ENCODE peak calls at places on chromosome 10, in seven cellular contexts. One of them, this sample, is unnamed.

GRCh38 chr10:91051834-91052233 is 130.9 kb upstream of the ANKRD1 start:
- DNase-seq in Panc1: no peak
- DNase-seq in HCT116: no peak
- DNase-seq in K562: no peak
- DNase-seq in H1: no peak
- DNase-seq in GM12878: no peak
- DNase-seq in HepG2: no peak
- DNase-seq in this sample: no peak

GRCh38 chr10:13450078-13450477 is 78.7 kb downstream of the BEND7 start:
- DNase-seq in Panc1: no peak
- DNase-seq in HCT116: no peak
- DNase-seq in K562: no peak
- DNase-seq in H1: no peak
- DNase-seq in GM12878: no peak
- DNase-seq in HepG2: no peak
- DNase-seq in this sample: no peak

GRCh38 chr10:15196335-15196834 is 27.9 kb upstream of the NMT2 start:
- DNase-seq in Panc1: no peak
- DNase-seq in HCT116: no peak
- DNase-seq in K562: no peak
- DNase-seq in H1: no peak
- DNase-seq in GM12878: no peak
- DNase-seq in HepG2: no peak
- DNase-seq in this sample: no peak

GRCh38 chr10:31927597-31928530 is 767 bp downstream of the ARHGAP12 start:
- DNase-seq in Panc1: no peak
- DNase-seq in HCT116: no peak
- DNase-seq in K562: peak; percentile 52
- DNase-seq in H1: no peak
- DNase-seq in GM12878: no peak
- DNase-seq in HepG2: peak; percentile 74
- DNase-seq in this sample: peak; percentile 84

GRCh38 chr10:116880716-116881440 is 31.6 kb downstream of the ENO4 start:
- DNase-seq in Panc1: no peak
- DNase-seq in HCT116: no peak
- DNase-seq in K562: no peak
- DNase-seq in H1: no peak
- DNase-seq in GM12878: no peak
- DNase-seq in HepG2: no peak
- DNase-seq in this sample: peak; percentile 37

GRCh38 chr10:10796061-10796773 is 221.5 kb upstream of the CELF2 start:
- DNase-seq in Panc1: no peak
- DNase-seq in HCT116: no peak
- DNase-seq in K562: no peak
- DNase-seq in H1: no peak
- DNase-seq in GM12878: no peak
- DNase-seq in HepG2: no peak
- DNase-seq in this sample: no peak

GRCh38 chr10:89805599-89806013 is 104.2 kb downstream of the KIF20B start:
- DNase-seq in Panc1: no peak
- DNase-seq in HCT116: no peak
- DNase-seq in K562: no peak
- DNase-seq in H1: no peak
- DNase-seq in GM12878: peak; percentile 27
- DNase-seq in HepG2: no peak
- DNase-seq in this sample: no peak

GRCh38 chr10:91887075-91887899 is 22.0 kb downstream of the FGFBP3 start:
- DNase-seq in Panc1: no peak
- DNase-seq in HCT116: no peak
- DNase-seq in K562: no peak
- DNase-seq in H1: peak; percentile 89
- DNase-seq in GM12878: no peak
- DNase-seq in HepG2: peak; percentile 58
- DNase-seq in this sample: peak; percentile 84

GRCh38 chr10:78664929-78665525 is 403.7 kb upstream of the ZMIZ1 start:
- DNase-seq in Panc1: peak; percentile 30
- DNase-seq in HCT116: peak; percentile 48
- DNase-seq in K562: peak; percentile 49
- DNase-seq in H1: no peak
- DNase-seq in GM12878: no peak
- DNase-seq in HepG2: no peak
- DNase-seq in this sample: no peak

GRCh38 chr10:18599392-18599791 is 52.0 kb downstream of the NSUN6 start:
- DNase-seq in Panc1: no peak
- DNase-seq in HCT116: no peak
- DNase-seq in K562: no peak
- DNase-seq in H1: no peak
- DNase-seq in GM12878: no peak
- DNase-seq in HepG2: no peak
- DNase-seq in this sample: no peak

GRCh38 chr10:4450981-4451501 is 375.0 kb upstream of the AKR1E2 start:
- DNase-seq in Panc1: no peak
- DNase-seq in HCT116: no peak
- DNase-seq in K562: no peak
- DNase-seq in H1: no peak
- DNase-seq in GM12878: no peak
- DNase-seq in HepG2: no peak
- DNase-seq in this sample: no peak

GRCh38 chr10:121838931-121839330 is 88.9 kb downstream of the ATE1 start:
- DNase-seq in Panc1: no peak
- DNase-seq in HCT116: no peak
- DNase-seq in K562: no peak
- DNase-seq in H1: no peak
- DNase-seq in GM12878: no peak
- DNase-seq in HepG2: no peak
- DNase-seq in this sample: no peak

GRCh38 chr10:132451506-132452215 is 54.7 kb downstream of the PWWP2B start:
- DNase-seq in Panc1: no peak
- DNase-seq in HCT116: no peak
- DNase-seq in K562: no peak
- DNase-seq in H1: no peak
- DNase-seq in GM12878: no peak
- DNase-seq in HepG2: no peak
- DNase-seq in this sample: no peak

GRCh38 chr10:84261236-84261635 is 16.4 kb downstream of the RGR start:
- DNase-seq in Panc1: no peak
- DNase-seq in HCT116: no peak
- DNase-seq in K562: no peak
- DNase-seq in H1: no peak
- DNase-seq in GM12878: no peak
- DNase-seq in HepG2: no peak
- DNase-seq in this sample: no peak

GRCh38 chr10:132447446-132448247 is 50.6 kb downstream of the PWWP2B start:
- DNase-seq in Panc1: no peak
- DNase-seq in HCT116: no peak
- DNase-seq in K562: no peak
- DNase-seq in H1: no peak
- DNase-seq in GM12878: no peak
- DNase-seq in HepG2: peak; percentile 39
- DNase-seq in this sample: no peak

GRCh38 chr10:34031410-34031809 is 696.9 kb upstream of the NRP1 start:
- DNase-seq in Panc1: no peak
- DNase-seq in HCT116: no peak
- DNase-seq in K562: no peak
- DNase-seq in H1: no peak
- DNase-seq in GM12878: no peak
- DNase-seq in HepG2: no peak
- DNase-seq in this sample: no peak

GRCh38 chr10:102524746-102525145 is 21.0 kb downstream of the SUFU start:
- DNase-seq in Panc1: no peak
- DNase-seq in HCT116: no peak
- DNase-seq in K562: no peak
- DNase-seq in H1: no peak
- DNase-seq in GM12878: no peak
- DNase-seq in HepG2: no peak
- DNase-seq in this sample: no peak

GRCh38 chr10:21396889-21397288 is 128.6 kb downstream of the SKIDA1 start:
- DNase-seq in Panc1: no peak
- DNase-seq in HCT116: no peak
- DNase-seq in K562: no peak
- DNase-seq in H1: no peak
- DNase-seq in GM12878: no peak
- DNase-seq in HepG2: no peak
- DNase-seq in this sample: no peak

GRCh38 chr10:126050301-126050700 is 153.9 kb downstream of the FANK1 start:
- DNase-seq in Panc1: no peak
- DNase-seq in HCT116: no peak
- DNase-seq in K562: no peak
- DNase-seq in H1: no peak
- DNase-seq in GM12878: no peak
- DNase-seq in HepG2: no peak
- DNase-seq in this sample: no peak

GRCh38 chr10:75111906-75112703 is 649 bp downstream of the SAMD8 start:
- DNase-seq in Panc1: no peak
- DNase-seq in HCT116: peak; percentile 1
- DNase-seq in K562: peak; percentile 69
- DNase-seq in H1: no peak
- DNase-seq in GM12878: peak; percentile 30
- DNase-seq in HepG2: peak; percentile 48
- DNase-seq in this sample: peak; percentile 77

GRCh38 chr10:43667317-43667731 is 18.6 kb upstream of the ZNF32 start:
- DNase-seq in Panc1: no peak
- DNase-seq in HCT116: no peak
- DNase-seq in K562: peak; percentile 69
- DNase-seq in H1: no peak
- DNase-seq in GM12878: no peak
- DNase-seq in HepG2: no peak
- DNase-seq in this sample: peak; percentile 86

GRCh38 chr10:122462533-122463465 is 1.4 kb downstream of the HTRA1 start:
- DNase-seq in Panc1: no peak
- DNase-seq in HCT116: no peak
- DNase-seq in K562: no peak
- DNase-seq in H1: no peak
- DNase-seq in GM12878: no peak
- DNase-seq in HepG2: no peak
- DNase-seq in this sample: peak; percentile 56

GRCh38 chr10:86411281-86411841 is 44.8 kb upstream of the GRID1 start:
- DNase-seq in Panc1: no peak
- DNase-seq in HCT116: no peak
- DNase-seq in K562: no peak
- DNase-seq in H1: no peak
- DNase-seq in GM12878: peak; percentile 74
- DNase-seq in HepG2: peak; percentile 58
- DNase-seq in this sample: no peak

GRCh38 chr10:103697787-103698186 is 157.6 kb downstream of the SH3PXD2A start:
- DNase-seq in Panc1: no peak
- DNase-seq in HCT116: no peak
- DNase-seq in K562: no peak
- DNase-seq in H1: no peak
- DNase-seq in GM12878: no peak
- DNase-seq in HepG2: no peak
- DNase-seq in this sample: no peak

GRCh38 chr10:19119191-19119590 is 70.6 kb downstream of the MALRD1 start:
- DNase-seq in Panc1: no peak
- DNase-seq in HCT116: no peak
- DNase-seq in K562: no peak
- DNase-seq in H1: peak; percentile 38
- DNase-seq in GM12878: no peak
- DNase-seq in HepG2: no peak
- DNase-seq in this sample: no peak

GRCh38 chr10:83957168-83957750 is 182.1 kb upstream of the GHITM start:
- DNase-seq in Panc1: no peak
- DNase-seq in HCT116: no peak
- DNase-seq in K562: no peak
- DNase-seq in H1: no peak
- DNase-seq in GM12878: no peak
- DNase-seq in HepG2: no peak
- DNase-seq in this sample: no peak

GRCh38 chr10:75679546-75679945 is 248.1 kb downstream of the LRMDA start:
- DNase-seq in Panc1: no peak
- DNase-seq in HCT116: no peak
- DNase-seq in K562: no peak
- DNase-seq in H1: no peak
- DNase-seq in GM12878: no peak
- DNase-seq in HepG2: no peak
- DNase-seq in this sample: no peak

GRCh38 chr10:110544958-110545537 is 22.4 kb upstream of the SMC3 start:
- DNase-seq in Panc1: no peak
- DNase-seq in HCT116: no peak
- DNase-seq in K562: no peak
- DNase-seq in H1: no peak
- DNase-seq in GM12878: no peak
- DNase-seq in HepG2: no peak
- DNase-seq in this sample: no peak

GRCh38 chr10:93670372-93670771 is 32.0 kb downstream of the FRA10AC1 start:
- DNase-seq in Panc1: no peak
- DNase-seq in HCT116: no peak
- DNase-seq in K562: no peak
- DNase-seq in H1: no peak
- DNase-seq in GM12878: no peak
- DNase-seq in HepG2: no peak
- DNase-seq in this sample: no peak

GRCh38 chr10:34872820-34873219 is 57.7 kb upstream of the PARD3 start:
- DNase-seq in Panc1: no peak
- DNase-seq in HCT116: no peak
- DNase-seq in K562: no peak
- DNase-seq in H1: no peak
- DNase-seq in GM12878: no peak
- DNase-seq in HepG2: no peak
- DNase-seq in this sample: no peak

GRCh38 chr10:52525761-52526160 is 211.7 kb downstream of the DKK1 start:
- DNase-seq in Panc1: no peak
- DNase-seq in HCT116: no peak
- DNase-seq in K562: no peak
- DNase-seq in H1: no peak
- DNase-seq in GM12878: no peak
- DNase-seq in HepG2: no peak
- DNase-seq in this sample: no peak
- TF ChIP-seq SIN3A in Panc1: no peak
- TF ChIP-seq SIN3A in HCT116: no peak
- TF ChIP-seq SIN3A in K562: no peak
- TF ChIP-seq SIN3A in H1: no peak
- TF ChIP-seq SIN3A in GM12878: no peak
- TF ChIP-seq SIN3A in HepG2: no peak
- TF ChIP-seq SIN3A in this sample: no peak

GRCh38 chr10:36172054-36172531 is 530.0 kb upstream of the FZD8 start:
- DNase-seq in Panc1: no peak
- DNase-seq in HCT116: no peak
- DNase-seq in K562: no peak
- DNase-seq in H1: no peak
- DNase-seq in GM12878: no peak
- DNase-seq in HepG2: no peak
- DNase-seq in this sample: no peak
- TF ChIP-seq SIN3A in Panc1: no peak
- TF ChIP-seq SIN3A in HCT116: no peak
- TF ChIP-seq SIN3A in K562: no peak
- TF ChIP-seq SIN3A in H1: no peak
- TF ChIP-seq SIN3A in GM12878: no peak
- TF ChIP-seq SIN3A in HepG2: no peak
- TF ChIP-seq SIN3A in this sample: no peak

GRCh38 chr10:106285199-106285598 is 879.3 kb downstream of the SORCS1 start:
- DNase-seq in Panc1: no peak
- DNase-seq in HCT116: no peak
- DNase-seq in K562: no peak
- DNase-seq in H1: no peak
- DNase-seq in GM12878: no peak
- DNase-seq in HepG2: no peak
- DNase-seq in this sample: no peak
- TF ChIP-seq SIN3A in Panc1: no peak
- TF ChIP-seq SIN3A in HCT116: no peak
- TF ChIP-seq SIN3A in K562: no peak
- TF ChIP-seq SIN3A in H1: no peak
- TF ChIP-seq SIN3A in GM12878: no peak
- TF ChIP-seq SIN3A in HepG2: no peak
- TF ChIP-seq SIN3A in this sample: no peak

GRCh38 chr10:101357958-101358357 is 4.0 kb downstream of the BTRC start:
- DNase-seq in Panc1: no peak
- DNase-seq in HCT116: no peak
- DNase-seq in K562: no peak
- DNase-seq in H1: no peak
- DNase-seq in GM12878: no peak
- DNase-seq in HepG2: no peak
- DNase-seq in this sample: no peak
- TF ChIP-seq SIN3A in Panc1: no peak
- TF ChIP-seq SIN3A in HCT116: no peak
- TF ChIP-seq SIN3A in K562: no peak
- TF ChIP-seq SIN3A in H1: no peak
- TF ChIP-seq SIN3A in GM12878: no peak
- TF ChIP-seq SIN3A in HepG2: no peak
- TF ChIP-seq SIN3A in this sample: no peak

This sample was measured in SK-N-SH.